ENCODE peak calls at places on chromosome 5, in six cellular contexts. R, B, G, E, P and M are unnamed samples. For H3K4me1, the result is how much of the 10 kb centered on the place peaks cover.

GRCh38 chr5:51500-51823 is 40.5 kb upstream of the PLEKHG4B start:
- DNase-seq in R (no peak), B (no peak), G (no peak), E (no peak), P (peak), M (no peak)

GRCh38 chr5:1542755-1543154 is 19.0 kb upstream of the LPCAT1 start:
- DNase-seq in R (peak), B (no peak), G (peak), E (peak), P (no peak), M (peak)

GRCh38 chr5:114319821-114320220 is 42.0 kb upstream of the KCNN2 start:
- DNase-seq in R (no peak), B (peak), G (no peak), E (no peak), P (no peak), M (no peak)

GRCh38 chr5:99010294-99010693 is 81.5 kb upstream of the CHD1 start:
- DNase-seq in R (no peak), B (no peak), G (no peak), E (no peak), P (peak), M (no peak)

GRCh38 chr5:672329-673139 is 20.6 kb downstream of the TPPP start:
- DNase-seq in R (peak), B (peak), G (peak), E (peak), P (peak), M (peak)

GRCh38 chr5:159341914-159342313 is 11.6 kb upstream of the IL12B start:
- DNase-seq in R (no peak), B (peak), G (peak), E (peak), P (no peak), M (peak)

GRCh38 chr5:72468606-72469005 is 38.6 kb downstream of the ZNF366 start:
- DNase-seq in R (no peak), B (no peak), G (no peak), E (no peak), P (no peak), M (no peak)

GRCh38 chr5:44952376-44952775 is 143.6 kb downstream of the MRPS30 start:
- DNase-seq in R (no peak), B (peak), G (no peak), E (no peak), P (no peak), M (no peak)

GRCh38 chr5:14902826-14903560 is 31.4 kb upstream of the ANKH start:
- DNase-seq in R (no peak), B (no peak), G (no peak), E (no peak), P (no peak), M (no peak)

GRCh38 chr5:148383564-148384388 is at the start of gene FBXO38:
- DNase-seq in R (peak), B (peak), G (peak), E (peak), P (peak), M (peak)

GRCh38 chr5:159156839-159157238 is 52.5 kb downstream of the RNF145 start:
- DNase-seq in R (no peak), B (peak), G (no peak), E (no peak), P (no peak), M (no peak)

GRCh38 chr5:176388003-176388340 is 426 bp downstream of the NOP16 start:
- DNase-seq in R (no peak), B (peak), G (no peak), E (no peak), P (peak), M (no peak)

GRCh38 chr5:77599676-77600075 is 38.8 kb downstream of the OTP start:
- DNase-seq in R (no peak), B (no peak), G (no peak), E (no peak), P (no peak), M (no peak)

GRCh38 chr5:114018178-114018577 is 343.7 kb upstream of the KCNN2 start:
- DNase-seq in R (no peak), B (peak), G (no peak), E (no peak), P (no peak), M (no peak)

GRCh38 chr5:134465856-134466240 is 54.2 kb upstream of the CDKN2AIPNL start:
- DNase-seq in R (peak), B (peak), G (peak), E (peak), P (peak), M (peak)

GRCh38 chr5:9197881-9198260 is 348.0 kb downstream of the SEMA5A start:
- DNase-seq in R (no peak), B (peak), G (no peak), E (no peak), P (no peak), M (no peak)

GRCh38 chr5:122142480-122142879 is 13.1 kb downstream of the ZNF474 start:
- DNase-seq in R (no peak), B (peak), G (no peak), E (no peak), P (no peak), M (no peak)

GRCh38 chr5:127060470-127060985 is 12.8 kb downstream of the C5orf63 start:
- DNase-seq in R (no peak), B (peak), G (no peak), E (no peak), P (no peak), M (no peak)

GRCh38 chr5:1009359-1010180 is 968 bp downstream of the NKD2 start:
- DNase-seq in R (peak), B (no peak), G (peak), E (no peak), P (no peak), M (peak)

GRCh38 chr5:180825768-180826525 is 23.3 kb upstream of the MGAT1 start:
- DNase-seq in R (no peak), B (peak), G (no peak), E (peak), P (no peak), M (no peak)

GRCh38 chr5:180718810-180719453 is 20.9 kb downstream of the OR2Y1 start:
- DNase-seq in R (no peak), B (peak), G (no peak), E (no peak), P (no peak), M (no peak)

GRCh38 chr5:62182802-62183201 is 123.2 kb upstream of the KIF2A start:
- DNase-seq in R (no peak), B (no peak), G (no peak), E (no peak), P (no peak), M (no peak)

GRCh38 chr5:35160486-35161116 is 69.7 kb downstream of the PRLR start:
- DNase-seq in R (no peak), B (no peak), G (no peak), E (no peak), P (no peak), M (no peak)

GRCh38 chr5:84478603-84479002 is 93.9 kb upstream of the EDIL3 start:
- DNase-seq in R (no peak), B (peak), G (no peak), E (no peak), P (no peak), M (no peak)

GRCh38 chr5:132315529-132316067 is 21.4 kb downstream of the SLC22A4 start:
- DNase-seq in R (no peak), B (no peak), G (no peak), E (no peak), P (no peak), M (no peak)

GRCh38 chr5:75571547-75571946 is 39.7 kb upstream of the ANKDD1B start:
- DNase-seq in R (no peak), B (no peak), G (no peak), E (no peak), P (no peak), M (no peak)

GRCh38 chr5:172905771-172906170 is 53.5 kb upstream of the RPL26L1 start:
- DNase-seq in R (no peak), B (no peak), G (no peak), E (no peak), P (peak), M (no peak)
- H3K4me1 ChIP-seq in R (half or more), B (half or more), G (half or more), E (under half), P (under half), M (half or more)

GRCh38 chr5:172002310-172002709 is 4.1 kb downstream of the FBXW11 start:
- DNase-seq in R (no peak), B (no peak), G (no peak), E (no peak), P (no peak), M (no peak)
- TF ChIP-seq CTCF in R (peak), B (peak), G (peak), E (peak), P (peak), M (peak)

DNA sequence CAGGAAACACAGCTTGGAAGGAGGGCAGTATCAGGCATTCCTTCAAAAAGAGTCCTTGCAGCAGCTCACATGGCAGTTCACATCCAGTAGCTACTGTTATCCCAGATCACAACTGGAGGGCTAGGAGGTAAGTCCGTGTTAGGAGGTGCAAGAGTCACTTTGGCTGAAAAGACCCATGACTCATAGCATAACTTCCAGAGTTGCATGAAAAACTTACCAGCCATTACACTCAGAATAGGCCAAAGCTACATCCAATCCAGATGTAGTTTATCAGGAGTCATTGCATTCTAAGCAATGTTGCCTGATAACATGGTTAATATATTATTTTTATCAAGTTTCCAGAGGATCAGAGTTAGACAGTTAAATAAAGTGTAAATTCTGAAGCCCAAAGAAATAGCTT is 1126.4 kb upstream of the SEMA6A start:
- DNase-seq in R (no peak), B (peak), G (no peak), E (no peak), P (no peak), M (no peak)
- H3K27ac ChIP-seq in R (no peak), B (no peak), G (no peak), E (no peak), P (no peak), M (no peak)

DNA sequence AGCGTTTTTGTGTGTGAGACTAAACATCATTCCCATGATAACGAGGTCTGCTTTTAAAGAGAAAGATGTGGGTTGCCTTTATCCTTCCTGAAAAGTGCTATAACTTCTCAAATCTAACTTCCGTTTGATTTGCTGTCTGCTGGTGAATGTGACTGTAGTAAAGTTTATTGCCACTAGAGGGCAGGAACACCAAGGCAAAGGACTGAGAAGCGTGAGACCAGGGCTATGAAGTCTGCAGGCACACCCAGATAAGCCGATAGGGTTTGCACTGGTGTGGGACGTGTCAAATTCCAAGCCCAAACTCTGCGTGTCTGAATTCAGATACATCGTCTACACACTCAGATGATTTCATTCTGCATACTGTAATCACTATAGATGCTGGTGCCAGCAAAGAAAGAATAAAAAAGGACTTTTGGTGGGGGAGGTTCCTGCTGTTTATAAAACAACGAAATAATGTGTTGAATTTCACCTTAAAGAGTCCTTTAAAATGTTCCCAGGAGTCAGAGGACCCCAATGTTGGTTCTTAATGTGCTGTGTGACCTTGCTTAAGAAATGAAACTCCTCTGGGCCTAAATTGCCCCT is 87.2 kb downstream of the PTTG1 start:
- DNase-seq in R (no peak), B (peak), G (no peak), E (no peak), P (peak), M (no peak)
- H3K4me1 ChIP-seq in R (under half), B (under half), G (under half), E (under half), P (under half), M (under half)

GRCh38 chr5:141208478-141208877 is at the start of gene PCDHB12:
- DNase-seq in R (no peak), B (peak), G (no peak), E (no peak), P (peak), M (no peak)
- TF ChIP-seq CTCF in R (no peak), B (peak), G (peak), E (no peak), P (peak), M (peak)